ENCODE peak calls at places on chromosomes 3 and 15, in four cellular contexts. One of them, this sample, is unnamed.

GRCh38 chr15:92906563-92907081 is 6.5 kb downstream of the CHD2 start:
- DNase-seq in K562: no peak
- DNase-seq in HepG2: no peak
- DNase-seq in H1: no peak
- DNase-seq in this sample: peak

GRCh38 chr3:106482436-106482835 is 613.6 kb upstream of the CBLB start:
- DNase-seq in H1: no peak
- DNase-seq in HepG2: no peak
- DNase-seq in K562: no peak
- DNase-seq in this sample: no peak

GRCh38 chr15:59166156-59166555 is 40.5 kb upstream of the LDHAL6B start:
- DNase-seq in K562: no peak
- DNase-seq in H1: no peak
- DNase-seq in HepG2: peak
- DNase-seq in this sample: no peak

GRCh38 chr15:90901799-90902655 is 1.1 kb upstream of the MAN2A2 start:
- DNase-seq in HepG2: peak
- DNase-seq in H1: peak
- DNase-seq in K562: peak
- DNase-seq in this sample: peak

GRCh38 chr15:60964527-60964926 is 264.6 kb downstream of the RORA start:
- DNase-seq in H1: no peak
- DNase-seq in K562: no peak
- DNase-seq in HepG2: no peak
- DNase-seq in this sample: peak

GRCh38 chr3:24608701-24609387 is 114.2 kb upstream of the THRB start:
- DNase-seq in H1: no peak
- DNase-seq in K562: no peak
- DNase-seq in HepG2: no peak
- DNase-seq in this sample: no peak

GRCh38 chr15:49718234-49718633 is 97.4 kb downstream of the DTWD1 start:
- DNase-seq in HepG2: no peak
- DNase-seq in H1: no peak
- DNase-seq in K562: no peak
- DNase-seq in this sample: no peak

GRCh38 chr3:113275876-113276580 is 64.7 kb downstream of the BOC start:
- DNase-seq in K562: no peak
- DNase-seq in H1: no peak
- DNase-seq in HepG2: peak
- DNase-seq in this sample: no peak

GRCh38 chr15:73593278-73594074 is 39.7 kb downstream of the NPTN start:
- DNase-seq in H1: no peak
- DNase-seq in K562: no peak
- DNase-seq in HepG2: no peak
- DNase-seq in this sample: no peak

GRCh38 chr3:155805802-155806618 is at the start of gene C3orf33:
- DNase-seq in H1: peak
- DNase-seq in HepG2: peak
- DNase-seq in K562: peak
- DNase-seq in this sample: peak

GRCh38 chr15:87527416-87527815 is 729.1 kb downstream of the NTRK3 start:
- DNase-seq in K562: no peak
- DNase-seq in H1: no peak
- DNase-seq in HepG2: no peak
- DNase-seq in this sample: no peak

GRCh38 chr3:128572644-128573105 is 77.9 kb downstream of the RPN1 start:
- DNase-seq in H1: peak
- DNase-seq in HepG2: peak
- DNase-seq in K562: peak
- DNase-seq in this sample: peak

GRCh38 chr3:115275897-115276296 is 128.8 kb upstream of the ZBTB20 start:
- DNase-seq in H1: no peak
- DNase-seq in HepG2: no peak
- DNase-seq in K562: no peak
- DNase-seq in this sample: no peak

GRCh38 chr15:91946914-91947313 is 93.4 kb downstream of the SLCO3A1 start:
- DNase-seq in K562: no peak
- DNase-seq in HepG2: no peak
- DNase-seq in H1: no peak
- DNase-seq in this sample: no peak

GRCh38 chr15:63605816-63606215 is 8.6 kb downstream of the FBXL22 start:
- DNase-seq in HepG2: no peak
- DNase-seq in H1: no peak
- DNase-seq in K562: no peak
- DNase-seq in this sample: no peak

GRCh38 chr3:108131105-108131794 is 40.4 kb upstream of the CD47 start:
- DNase-seq in H1: no peak
- DNase-seq in HepG2: no peak
- DNase-seq in K562: no peak
- DNase-seq in this sample: no peak

GRCh38 chr3:58411036-58411435 is 22.6 kb downstream of the PDHB start:
- DNase-seq in H1: no peak
- DNase-seq in HepG2: no peak
- DNase-seq in K562: no peak
- DNase-seq in this sample: no peak

GRCh38 chr3:187064210-187065115 is 74.8 kb downstream of the RPL39L start:
- DNase-seq in HepG2: peak
- DNase-seq in K562: no peak
- DNase-seq in H1: no peak
- DNase-seq in this sample: no peak

GRCh38 chr3:129560269-129560787 is 17.4 kb downstream of the H1-8 start:
- DNase-seq in HepG2: no peak
- DNase-seq in H1: no peak
- DNase-seq in K562: peak
- DNase-seq in this sample: no peak

GRCh38 chr3:98557324-98558010 is 25.7 kb downstream of the GPR15 start:
- DNase-seq in HepG2: no peak
- DNase-seq in H1: no peak
- DNase-seq in K562: no peak
- DNase-seq in this sample: no peak

GRCh38 chr15:87348746-87349145 is 907.8 kb downstream of the NTRK3 start:
- DNase-seq in H1: no peak
- DNase-seq in K562: no peak
- DNase-seq in HepG2: no peak
- DNase-seq in this sample: no peak

GRCh38 chr3:53787016-53787415 is 59.2 kb downstream of the CHDH start:
- DNase-seq in H1: no peak
- DNase-seq in HepG2: no peak
- DNase-seq in K562: no peak
- DNase-seq in this sample: no peak

GRCh38 chr3:53789459-53789858 is 56.8 kb downstream of the CHDH start:
- DNase-seq in K562: no peak
- DNase-seq in H1: no peak
- DNase-seq in HepG2: no peak
- DNase-seq in this sample: no peak

GRCh38 chr3:53791317-53791716 is 54.9 kb downstream of the CHDH start:
- DNase-seq in K562: no peak
- DNase-seq in HepG2: no peak
- DNase-seq in H1: no peak
- DNase-seq in this sample: no peak

GRCh38 chr3:53790470-53790869 is 55.7 kb downstream of the CHDH start:
- DNase-seq in H1: no peak
- DNase-seq in K562: no peak
- DNase-seq in HepG2: no peak
- DNase-seq in this sample: no peak

GRCh38 chr3:53788038-53788437 is 58.2 kb downstream of the CHDH start:
- DNase-seq in K562: no peak
- DNase-seq in H1: no peak
- DNase-seq in HepG2: no peak
- DNase-seq in this sample: no peak
- TF ChIP-seq PHF8 in K562: no peak
- TF ChIP-seq PHF8 in H1: no peak
- TF ChIP-seq PHF8 in HepG2: no peak
- TF ChIP-seq PHF8 in this sample: no peak

DNA sequence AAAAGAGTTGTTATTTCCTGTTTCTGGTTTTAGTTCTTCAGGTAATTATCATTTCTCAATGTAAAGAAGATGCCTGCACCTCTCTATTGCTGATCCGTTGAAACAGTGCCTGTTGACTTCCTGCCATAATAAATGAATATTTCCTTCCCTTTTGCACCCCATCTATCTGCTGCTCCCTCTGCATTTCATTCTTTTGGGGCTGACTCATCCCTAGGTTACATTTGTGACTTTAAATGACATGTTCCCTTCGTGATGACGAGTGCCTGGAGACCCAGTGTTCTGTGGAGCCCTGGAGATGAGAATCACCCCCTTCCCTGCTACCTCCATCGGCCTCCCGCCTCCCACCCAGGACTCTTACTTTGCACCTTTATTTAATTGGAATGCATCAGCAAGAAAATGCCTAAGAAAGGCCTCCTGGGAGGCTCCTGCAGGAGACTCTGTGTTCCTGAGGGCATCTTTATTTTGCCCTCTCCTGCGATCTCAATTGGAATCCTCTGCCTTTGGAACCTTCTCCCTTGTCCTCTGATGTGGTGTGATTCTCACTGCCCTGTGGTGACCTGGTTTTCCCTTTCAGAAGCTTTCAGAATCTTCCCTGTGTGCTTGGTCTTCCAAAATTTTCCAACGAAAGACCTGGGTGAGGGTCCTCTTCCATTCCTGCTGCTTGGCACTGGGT is 13.7 kb downstream of the LRRK1 start:
- DNase-seq in K562: no peak
- DNase-seq in H1: no peak
- DNase-seq in HepG2: no peak
- DNase-seq in this sample: no peak
- TF ChIP-seq HDAC2 in K562: no peak
- TF ChIP-seq HDAC2 in H1: no peak
- TF ChIP-seq HDAC2 in HepG2: no peak
- TF ChIP-seq HDAC2 in this sample: no peak

GRCh38 chr3:16427309-16427965 is 86.1 kb downstream of the RFTN1 start:
- DNase-seq in K562: no peak
- DNase-seq in H1: no peak
- DNase-seq in HepG2: no peak
- DNase-seq in this sample: no peak
- TF ChIP-seq JUN in K562: no peak
- TF ChIP-seq JUN in H1: no peak
- TF ChIP-seq JUN in HepG2: no peak
- TF ChIP-seq JUN in this sample: no peak

GRCh38 chr3:110248666-110249065 is 823.0 kb upstream of the NECTIN3 start:
- DNase-seq in HepG2: no peak
- DNase-seq in H1: no peak
- DNase-seq in K562: no peak
- DNase-seq in this sample: no peak
- TF ChIP-seq PHF8 in HepG2: no peak
- TF ChIP-seq PHF8 in H1: no peak
- TF ChIP-seq PHF8 in K562: no peak
- TF ChIP-seq PHF8 in this sample: no peak

GRCh38 chr3:44993471-44994205 is 17.6 kb downstream of the EXOSC7 start:
- DNase-seq in H1: no peak
- DNase-seq in K562: no peak
- DNase-seq in HepG2: peak
- DNase-seq in this sample: peak
- TF ChIP-seq HDAC2 in H1: no peak
- TF ChIP-seq HDAC2 in K562: no peak
- TF ChIP-seq HDAC2 in HepG2: no peak
- TF ChIP-seq HDAC2 in this sample: no peak

GRCh38 chr3:101868534-101869464 is 19.5 kb downstream of the NFKBIZ start:
- DNase-seq in HepG2: no peak
- DNase-seq in H1: no peak
- DNase-seq in K562: peak
- DNase-seq in this sample: no peak

GRCh38 chr3:101867521-101867920 is 18.2 kb downstream of the NFKBIZ start:
- DNase-seq in K562: no peak
- DNase-seq in H1: no peak
- DNase-seq in HepG2: no peak
- DNase-seq in this sample: no peak

GRCh38 chr3:101861978-101862421 is 12.7 kb downstream of the NFKBIZ start:
- DNase-seq in HepG2: no peak
- DNase-seq in H1: no peak
- DNase-seq in K562: no peak
- DNase-seq in this sample: no peak

GRCh38 chr3:101862453-101863165 is 13.3 kb downstream of the NFKBIZ start:
- DNase-seq in K562: no peak
- DNase-seq in HepG2: no peak
- DNase-seq in H1: no peak
- DNase-seq in this sample: no peak

DNA sequence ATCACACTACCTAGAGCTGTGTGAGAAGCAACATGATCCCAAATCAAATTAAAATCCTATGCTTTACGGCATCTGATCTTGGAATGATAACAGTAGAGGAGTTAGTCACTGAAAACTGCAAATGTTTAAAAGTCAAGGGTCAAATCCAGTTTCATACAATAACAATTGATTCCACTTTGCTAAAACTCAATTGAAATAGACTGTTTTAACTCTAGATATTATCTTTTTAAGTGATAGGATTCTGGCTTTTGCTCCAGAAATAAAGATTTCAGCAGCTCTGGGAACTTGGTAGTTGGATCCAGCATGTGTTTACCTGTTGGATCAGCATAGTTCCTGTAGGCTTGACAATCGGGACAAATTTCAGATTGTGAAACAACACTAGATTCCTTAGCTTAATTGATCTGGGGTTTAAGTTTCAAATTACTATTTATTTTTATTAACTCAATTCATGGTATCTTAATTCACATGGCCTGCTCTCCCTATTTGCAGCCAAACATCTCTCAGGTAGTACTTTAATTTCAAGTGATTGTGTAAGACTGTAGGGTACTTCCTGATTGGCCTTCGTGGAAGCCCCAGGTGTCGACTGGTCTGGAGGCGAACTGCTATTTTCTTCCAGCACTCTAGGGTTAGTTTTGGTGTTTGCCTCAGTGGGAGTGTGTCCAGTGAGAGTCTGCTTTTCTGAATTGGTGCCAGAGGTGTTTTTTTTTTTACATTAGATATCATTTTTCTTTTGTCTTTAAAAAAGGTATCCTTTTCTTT is 16.6 kb downstream of the NFKBIZ start:
- DNase-seq in HepG2: no peak
- DNase-seq in H1: no peak
- DNase-seq in K562: peak
- DNase-seq in this sample: peak
- TF ChIP-seq JUN in HepG2: no peak
- TF ChIP-seq JUN in H1: no peak
- TF ChIP-seq JUN in K562: no peak
- TF ChIP-seq JUN in this sample: no peak

GRCh38 chr3:119628390-119628789 is 30.7 kb downstream of the PLA1A start:
- DNase-seq in H1: no peak
- DNase-seq in K562: no peak
- DNase-seq in HepG2: no peak
- DNase-seq in this sample: no peak
- TF ChIP-seq PHF8 in H1: no peak
- TF ChIP-seq PHF8 in K562: no peak
- TF ChIP-seq PHF8 in HepG2: no peak
- TF ChIP-seq PHF8 in this sample: no peak